ENCODE peak calls at places on chromosome 18, in eight cellular contexts. H is psoas muscle, X is tibial artery, T is neural progenitor cell, J is aorta, M is stomach, E is lung, A is thyroid gland. S is an unnamed sample.

GRCh38 chr18:6752200-6752873 is 22.8 kb downstream of the ARHGAP28 start:
- DNase-seq in T (peak; percentile 73), X (no peak), A (peak; percentile 25), M (no peak), H (no peak), J (no peak), E (no peak), S (no peak)

GRCh38 chr18:272650-273049 is 4.8 kb upstream of the THOC1 start:
- DNase-seq in X (no peak), J (no peak), H (no peak), A (no peak), E (no peak), T (no peak), M (no peak), S (no peak)

GRCh38 chr18:10295751-10296150 is 158.7 kb upstream of the APCDD1 start:
- DNase-seq in J (no peak), A (no peak), E (no peak), H (no peak), T (no peak), X (no peak), M (no peak), S (no peak)

GRCh38 chr18:37669991-37670534 is 104.5 kb upstream of the CELF4 start:
- DNase-seq in T (no peak), M (no peak), A (no peak), X (no peak), H (no peak), J (no peak), E (peak; percentile 20), S (peak; percentile 3)

GRCh38 chr18:23487738-23488625 is 15.3 kb upstream of the RMC1 start:
- DNase-seq in E (no peak), J (peak; percentile 62), M (peak; percentile 32), T (no peak), H (no peak), A (peak; percentile 63), X (peak; percentile 74), S (no peak)

GRCh38 chr18:24271381-24272331 is 126.0 kb downstream of the OSBPL1A start:
- DNase-seq in J (peak; percentile 85), X (peak; percentile 88), H (peak; percentile 88), E (peak; percentile 74), A (peak; percentile 89), M (peak; percentile 74), T (peak; percentile 95), S (peak; percentile 68)

GRCh38 chr18:35378206-35378795 is 1.2 kb upstream of the ZNF396 start:
- DNase-seq in E (no peak), T (no peak), X (no peak), H (no peak), J (no peak), M (no peak), A (no peak), S (no peak)

GRCh38 chr18:78542204-78542603 is 437.4 kb upstream of the SALL3 start:
- DNase-seq in H (no peak), A (peak; percentile 97), E (peak; percentile 90), J (peak; percentile 70), T (no peak), X (no peak), M (peak; percentile 94), S (peak; percentile 92)

GRCh38 chr18:10745971-10746370 is 220.1 kb downstream of the NAPG start:
- DNase-seq in X (no peak), T (no peak), H (no peak), A (no peak), J (no peak), M (no peak), E (no peak), S (no peak)

GRCh38 chr18:22034276-22034675 is 135.1 kb upstream of the GATA6 start:
- DNase-seq in T (no peak), E (no peak), M (no peak), J (no peak), X (no peak), H (no peak), A (no peak), S (no peak)

GRCh38 chr18:34033968-34034367 is 190.7 kb downstream of the NOL4 start:
- DNase-seq in J (no peak), E (no peak), M (no peak), T (no peak), H (no peak), A (no peak), X (no peak), S (no peak)

GRCh38 chr18:14025306-14025940 is 106.8 kb downstream of the ZNF519 start:
- DNase-seq in J (no peak), M (no peak), H (no peak), A (no peak), T (no peak), X (no peak), E (no peak), S (no peak)

GRCh38 chr18:35223797-35224196 is 17.0 kb upstream of the ZNF397 start:
- DNase-seq in A (no peak), H (no peak), M (no peak), J (no peak), T (no peak), X (no peak), E (no peak), S (no peak)

GRCh38 chr18:35172009-35172408 is 68.8 kb upstream of the ZNF397 start:
- DNase-seq in X (no peak), J (no peak), H (no peak), A (no peak), T (no peak), M (no peak), E (no peak), S (no peak)

GRCh38 chr18:34631071-34631470 is 79.0 kb upstream of the DTNA start:
- DNase-seq in M (no peak), X (no peak), T (no peak), J (no peak), H (no peak), A (no peak), E (no peak), S (no peak)

GRCh38 chr18:10834128-10834815 is 308.4 kb downstream of the NAPG start:
- DNase-seq in T (no peak), E (no peak), A (no peak), M (no peak), J (no peak), H (no peak), X (no peak), S (no peak)

GRCh38 chr18:61861372-61861771 is 31.4 kb downstream of the RNF152 start:
- DNase-seq in A (no peak), M (no peak), J (no peak), H (no peak), T (no peak), X (no peak), E (no peak), S (no peak)

GRCh38 chr18:62521082-62521481 is 1.7 kb upstream of the ZCCHC2 start:
- DNase-seq in E (no peak), X (no peak), T (no peak), H (no peak), J (no peak), A (no peak), M (no peak), S (no peak)

GRCh38 chr18:3265564-3266033 is 3.7 kb downstream of the MYL12B start:
- DNase-seq in X (no peak), M (no peak), J (no peak), A (no peak), T (peak; percentile 17), H (no peak), E (no peak), S (no peak)

GRCh38 chr18:3266062-3266608 is 4.2 kb downstream of the MYL12B start:
- DNase-seq in E (no peak), X (no peak), J (no peak), A (no peak), H (peak; percentile 58), M (no peak), T (no peak), S (no peak)

GRCh38 chr18:3261393-3262233 is at the start of gene MYL12B:
- DNase-seq in M (peak; percentile 84), X (peak; percentile 88), A (peak; percentile 81), T (peak; percentile 93), H (peak; percentile 92), J (peak; percentile 87), E (peak; percentile 88), S (peak; percentile 70)

GRCh38 chr18:3262234-3263171 is 570 bp downstream of the MYL12B start:
- DNase-seq in J (no peak), M (no peak), E (no peak), A (no peak), T (no peak), H (peak; percentile 60), X (no peak), S (no peak)

GRCh38 chr18:3264362-3264761 is 2.4 kb downstream of the MYL12B start:
- DNase-seq in X (no peak), E (no peak), A (no peak), M (no peak), H (no peak), T (no peak), J (no peak), S (no peak)
- H3K4me1 ChIP-seq in X (peaks cover 53% of the 10 kb centered on the region), E (peaks cover 11% of the 10 kb centered on the region), A (peaks cover 69% of the 10 kb centered on the region), M (peaks cover 78% of the 10 kb centered on the region), H (peaks cover 80% of the 10 kb centered on the region), T (peaks cover 18% of the 10 kb centered on the region), J (peaks cover 5% of the 10 kb centered on the region), S (peaks cover 7% of the 10 kb centered on the region)

GRCh38 chr18:9148239-9148552 is 11.6 kb downstream of the ANKRD12 start:
- DNase-seq in M (no peak), A (no peak), J (no peak), H (no peak), T (no peak), X (no peak), E (no peak), S (no peak)
- H3K4me1 ChIP-seq in M (peaks cover 41% of the 10 kb centered on the region), A (peaks cover 75% of the 10 kb centered on the region), J (no peaks in the 10 kb centered on the region), H (peaks cover 92% of the 10 kb centered on the region), T (no peaks in the 10 kb centered on the region), X (peaks cover 36% of the 10 kb centered on the region), E (peaks cover 6% of the 10 kb centered on the region), S (no peaks in the 10 kb centered on the region)

GRCh38 chr18:58286793-58287625 is 243.0 kb downstream of the NEDD4L start:
- DNase-seq in J (no peak), T (no peak), M (no peak), X (no peak), A (no peak), H (no peak), E (no peak), S (no peak)
- H3K4me1 ChIP-seq in J (no peaks in the 10 kb centered on the region), T (peaks cover 15% of the 10 kb centered on the region), M (peaks cover 6% of the 10 kb centered on the region), X (no peaks in the 10 kb centered on the region), A (peaks cover 47% of the 10 kb centered on the region), H (peaks cover 47% of the 10 kb centered on the region), E (peaks cover 10% of the 10 kb centered on the region), S (peaks cover 37% of the 10 kb centered on the region)

DNA sequence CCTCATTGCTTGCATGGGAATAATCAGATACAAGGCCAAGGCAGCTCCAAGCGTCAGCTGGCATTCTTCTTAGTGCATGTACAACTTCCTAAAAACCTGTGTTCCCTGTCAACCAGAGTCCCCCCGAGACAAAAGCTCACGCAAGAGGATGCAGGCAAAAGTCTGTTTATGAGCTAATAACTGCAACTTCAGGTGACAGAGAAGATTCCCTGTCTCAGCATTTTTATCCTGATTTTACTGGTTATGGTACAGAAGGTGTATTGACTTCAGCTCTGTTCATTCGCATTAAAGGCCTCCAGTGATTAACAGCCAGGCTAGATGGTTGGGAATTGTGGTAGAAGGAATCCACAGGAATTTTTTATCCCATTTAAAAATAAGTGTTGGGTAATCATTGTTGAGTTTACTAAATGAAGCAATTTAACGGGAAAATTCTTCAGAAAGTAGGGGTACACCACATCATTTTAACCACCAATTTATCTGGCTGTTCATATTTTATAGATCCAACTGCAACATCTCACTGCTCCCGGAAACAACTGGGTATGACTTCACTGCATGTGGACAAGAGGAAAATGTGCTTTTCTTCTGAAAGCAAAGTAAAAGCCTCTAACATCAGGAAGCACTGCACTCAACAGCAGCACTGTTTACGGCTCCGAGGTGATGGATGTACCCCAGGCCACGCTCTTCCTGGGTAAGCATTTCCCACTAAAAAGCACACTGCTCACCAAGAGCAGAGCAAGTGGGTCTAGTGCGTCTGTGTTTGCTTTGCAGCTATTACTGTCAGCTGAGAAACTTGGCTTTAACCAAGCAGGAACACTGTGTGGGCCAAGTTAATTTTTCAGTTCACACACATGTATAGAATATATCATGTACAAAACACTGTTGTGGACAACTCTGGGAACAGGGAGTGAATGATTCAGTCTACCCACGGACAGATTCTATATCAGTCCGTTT is 31.9 kb downstream of the CCBE1 start:
- DNase-seq in J (no peak), T (no peak), M (no peak), H (no peak), X (no peak), E (no peak), A (no peak), S (no peak)
- H3K4me1 ChIP-seq in J (no peaks in the 10 kb centered on the region), T (peaks cover 3% of the 10 kb centered on the region), M (no peaks in the 10 kb centered on the region), H (no peaks in the 10 kb centered on the region), X (no peaks in the 10 kb centered on the region), E (peaks cover 2% of the 10 kb centered on the region), A (no peaks in the 10 kb centered on the region), S (no peaks in the 10 kb centered on the region)